ENCODE peak calls at places on chromosomes 5 and 9, in four cellular contexts. F is cardiac muscle cell, N is upper lobe of right lung, A is esophagus muscularis mucosa. M is an unnamed sample.

GRCh38 chr5:134145779-134146581 is 30.8 kb downstream of the SKP1 start:
- DNase-seq in F (peak), N (peak), A (peak), M (peak)

GRCh38 chr9:86494644-86495081 is 140.5 kb upstream of the TUT7 start:
- DNase-seq in F (peak), N (no peak), A (no peak), M (peak)

GRCh38 chr9:70192707-70193106 is 66.1 kb upstream of the SMC5 start:
- DNase-seq in F (no peak), N (no peak), A (no peak), M (no peak)

GRCh38 chr9:80605129-80605528 is 1033.4 kb downstream of the TLE4 start:
- DNase-seq in F (peak), N (no peak), A (no peak), M (peak)

GRCh38 chr5:103918668-103919367 is 356.2 kb upstream of the NUDT12 start:
- DNase-seq in F (no peak), N (no peak), A (no peak), M (peak)

GRCh38 chr5:9927521-9927997 is 297.4 kb upstream of the TAS2R1 start:
- DNase-seq in F (peak), N (no peak), A (no peak), M (peak)

GRCh38 chr5:36373527-36374086 is 71.9 kb upstream of the RANBP3L start:
- DNase-seq in F (peak), N (peak), A (peak), M (peak)

GRCh38 chr5:108521841-108522506 is 140.1 kb upstream of the FBXL17 start:
- DNase-seq in F (peak), N (no peak), A (no peak), M (peak)

GRCh38 chr5:67515020-67515689 is 318.6 kb upstream of the CD180 start:
- DNase-seq in F (no peak), N (no peak), A (no peak), M (no peak)

GRCh38 chr5:112975721-112976431 is 722 bp upstream of the DCP2 start:
- DNase-seq in F (no peak), N (no peak), A (no peak), M (no peak)

GRCh38 chr5:72767289-72768010 is 49.0 kb upstream of the TNPO1 start:
- DNase-seq in F (peak), N (no peak), A (no peak), M (peak)

GRCh38 chr5:60517094-60517694 is 182.8 kb downstream of the DEPDC1B start:
- DNase-seq in F (no peak), N (no peak), A (no peak), M (no peak)

GRCh38 chr5:120510098-120510634 is 46.1 kb downstream of the PRR16 start:
- DNase-seq in F (no peak), N (no peak), A (no peak), M (no peak)

GRCh38 chr9:109912726-109913460 is 132.9 kb downstream of the PALM2AKAP2 start:
- DNase-seq in F (peak), N (no peak), A (no peak), M (no peak)

GRCh38 chr5:145787001-145787400 is 48.1 kb downstream of the PRELID2 start:
- DNase-seq in F (peak), N (no peak), A (no peak), M (no peak)

GRCh38 chr9:112647596-112647995 is 70.3 kb downstream of the INIP start:
- DNase-seq in F (no peak), N (no peak), A (no peak), M (no peak)

GRCh38 chr5:93058309-93058708 is 522.7 kb downstream of the NR2F1-AS1 start:
- DNase-seq in F (peak), N (no peak), A (no peak), M (peak)

GRCh38 chr9:33230756-33231691 is 8.9 kb upstream of the SPINK4 start:
- DNase-seq in F (no peak), N (no peak), A (no peak), M (peak)

GRCh38 chr9:100091650-100092049 is 7.2 kb downstream of the ERP44 start:
- DNase-seq in F (no peak), N (no peak), A (no peak), M (no peak)

GRCh38 chr5:31232273-31232888 is 38.9 kb downstream of the CDH6 start:
- DNase-seq in F (peak), N (no peak), A (no peak), M (peak)

GRCh38 chr5:139635606-139636206 is 12.4 kb upstream of the CXXC5 start:
- DNase-seq in F (peak), N (peak), A (peak), M (peak)

GRCh38 chr5:53418844-53419243 is 61.6 kb upstream of the FST start:
- DNase-seq in F (peak), N (no peak), A (no peak), M (peak)

GRCh38 chr9:70205366-70206020 is 53.3 kb upstream of the SMC5 start:
- DNase-seq in F (no peak), N (no peak), A (no peak), M (peak)

GRCh38 chr5:67969176-67969575 is 246.4 kb upstream of the PIK3R1 start:
- DNase-seq in F (no peak), N (no peak), A (no peak), M (no peak)

DNA sequence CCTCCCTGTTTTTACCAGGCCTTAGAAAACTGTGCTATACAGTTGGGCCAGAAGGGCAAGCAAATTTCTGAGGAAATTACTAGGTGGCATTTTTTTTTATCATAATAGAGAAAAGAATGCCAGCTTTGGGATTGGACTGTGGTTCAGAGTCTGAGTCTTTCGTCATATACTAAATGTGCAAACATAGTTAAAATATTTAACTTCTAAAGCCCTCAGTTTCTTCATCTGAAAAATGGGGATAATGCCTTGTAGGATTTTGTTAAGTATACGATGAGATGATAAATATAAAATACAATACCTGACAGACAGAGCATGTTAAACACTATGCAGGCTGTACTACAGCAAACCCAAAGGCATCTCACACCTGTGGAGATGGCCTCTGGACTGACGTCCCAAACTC is 87.3 kb upstream of the GRHPR start:
- DNase-seq in F (no peak), N (no peak), A (no peak), M (no peak)
- H3K4me3 ChIP-seq in F (no peak), N (no peak), A (no peak), M (no peak)

DNA sequence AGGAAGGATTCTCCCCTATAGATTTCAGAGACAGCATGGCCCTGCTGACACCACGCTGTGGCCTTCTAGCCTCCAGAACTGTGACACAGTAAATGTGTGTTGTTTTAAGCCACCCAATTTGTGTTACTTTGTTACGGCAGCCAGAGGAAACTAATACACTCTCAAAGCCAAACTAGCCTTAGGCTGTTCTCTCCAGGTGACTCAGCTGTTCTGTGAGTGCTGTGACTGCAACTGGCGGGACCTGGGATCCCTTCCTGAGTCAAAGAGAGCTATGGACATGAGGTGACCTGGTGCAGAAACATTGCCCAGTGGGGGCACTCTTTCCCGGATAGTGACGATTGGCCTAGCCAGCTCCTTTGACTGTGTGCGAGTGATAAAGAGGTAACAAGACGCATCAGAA is 14.0 kb upstream of the MLANA start:
- DNase-seq in F (no peak), N (no peak), A (no peak), M (no peak)
- TF ChIP-seq CTCF in F (no peak), N (no peak), A (no peak), M (no peak)

GRCh38 chr5:76545184-76545583 is 78.0 kb downstream of the F2RL2 start:
- DNase-seq in F (no peak), N (no peak), A (no peak), M (no peak)

GRCh38 chr5:76544268-76544926 is 78.8 kb downstream of the F2RL2 start:
- DNase-seq in F (peak), N (no peak), A (no peak), M (peak)

GRCh38 chr5:76546497-76547102 is 76.6 kb downstream of the F2RL2 start:
- DNase-seq in F (no peak), N (no peak), A (no peak), M (no peak)

GRCh38 chr5:76542236-76542635 is 81.0 kb downstream of the F2RL2 start:
- DNase-seq in F (no peak), N (no peak), A (no peak), M (no peak)

DNA sequence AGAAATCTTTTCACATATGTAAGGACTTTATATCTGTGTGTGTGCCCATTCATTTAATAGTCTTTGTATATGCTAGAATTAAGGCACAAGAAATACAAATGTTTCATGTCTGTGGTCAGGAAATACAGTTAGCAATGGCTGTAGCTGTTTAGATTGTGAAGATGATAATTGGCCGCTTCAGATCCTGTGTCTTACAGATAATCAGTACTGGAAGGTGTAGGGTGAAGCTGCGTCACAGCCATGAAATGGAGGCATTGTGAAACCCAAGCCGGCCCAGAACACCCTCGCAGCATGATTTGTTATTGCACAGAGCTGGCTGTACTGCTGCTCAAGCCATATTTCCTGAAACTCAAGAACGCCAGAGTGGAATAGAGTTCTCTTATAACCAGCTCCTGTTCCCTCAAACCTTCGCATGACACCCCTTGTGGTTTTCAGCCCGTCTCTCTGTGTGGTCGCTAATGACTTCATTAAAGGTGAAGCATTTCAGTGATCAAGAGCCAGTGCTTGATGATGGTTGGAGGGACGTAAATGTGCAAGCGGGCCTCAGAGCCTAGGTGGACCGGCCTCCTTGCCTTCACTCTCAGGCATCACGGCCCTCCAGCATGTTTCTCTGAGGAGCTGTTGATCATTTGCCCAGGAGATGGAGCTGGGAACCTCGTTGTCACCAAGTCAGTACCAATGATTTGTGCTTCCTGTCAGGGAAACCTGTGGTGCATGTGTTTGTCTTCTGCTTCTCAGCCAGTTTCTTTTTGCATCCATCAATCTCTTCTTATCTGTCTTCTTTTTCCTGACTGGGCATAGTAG is 80.1 kb downstream of the F2RL2 start:
- DNase-seq in F (peak), N (peak), A (no peak), M (no peak)
- H3K4me3 ChIP-seq in F (no peak), N (no peak), A (no peak), M (no peak)

DNA sequence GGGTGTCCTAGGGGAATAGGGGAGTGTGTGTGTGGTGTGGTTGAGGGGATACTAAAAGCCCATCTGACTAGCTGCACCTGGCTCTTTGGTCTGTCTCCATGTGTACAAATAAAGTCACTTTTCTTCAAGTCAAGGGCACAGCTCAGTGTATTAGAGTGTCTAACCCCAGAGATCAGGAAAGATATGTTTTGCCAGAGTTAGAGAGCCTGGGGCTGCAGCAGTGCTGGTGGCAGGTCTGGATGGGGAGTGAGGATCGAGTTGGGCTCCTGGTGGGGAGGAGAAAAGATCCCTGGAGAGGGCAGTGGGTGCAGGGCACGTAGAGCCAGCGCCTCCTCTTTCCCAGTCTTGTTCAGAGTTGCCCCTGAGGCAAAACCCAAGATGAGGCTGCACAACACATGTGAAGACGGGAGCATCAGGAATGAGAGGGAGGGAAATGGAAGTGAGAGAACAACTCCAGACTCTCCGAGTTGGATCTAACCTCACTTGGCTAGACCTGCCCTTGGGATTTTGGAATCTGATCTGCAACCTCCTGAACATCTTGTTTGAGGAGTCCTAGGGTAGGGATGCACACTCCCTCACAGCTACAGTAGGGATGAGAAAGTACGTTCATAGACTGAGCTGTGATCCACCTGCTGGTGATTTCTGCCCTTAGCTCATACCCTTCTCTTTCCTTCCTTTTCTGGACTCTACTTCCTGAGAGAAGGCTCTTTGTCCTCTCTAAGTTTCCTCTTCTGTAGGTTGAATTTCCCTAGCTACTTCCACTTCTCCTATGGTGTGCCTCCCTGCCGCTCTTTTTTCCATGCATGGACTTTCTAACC is 309.9 kb downstream of the ZSWIM6 start:
- DNase-seq in F (no peak), N (no peak), A (no peak), M (no peak)
- TF ChIP-seq CTCF in F (no peak), N (peak), A (peak), M (peak)

DNA sequence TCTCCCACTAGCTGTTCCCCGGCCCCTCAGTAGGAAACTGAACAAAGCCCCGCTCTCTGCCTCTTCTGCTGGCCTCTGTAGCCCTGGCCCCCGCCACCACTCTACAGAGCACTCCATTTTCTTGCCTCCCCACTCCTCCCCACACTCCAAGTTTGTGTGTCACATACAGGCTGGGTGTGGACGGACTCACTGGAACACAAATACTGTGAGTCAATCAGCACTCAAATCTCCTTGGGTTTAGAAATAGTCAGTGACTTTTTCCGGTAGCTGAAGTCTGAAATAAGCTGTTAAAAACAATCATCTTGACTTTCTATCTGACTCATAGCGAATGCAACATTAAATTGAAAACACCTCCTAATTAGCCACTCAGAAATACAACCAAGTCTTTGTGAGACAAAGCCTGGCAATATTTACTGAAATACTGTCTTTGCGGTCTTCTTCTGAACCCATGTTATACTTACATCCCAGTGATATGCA is 122.5 kb downstream of the LHFPL2 start:
- DNase-seq in F (peak), N (no peak), A (no peak), M (peak)
- H3K4me3 ChIP-seq in F (no peak), N (no peak), A (no peak), M (no peak)